ENCODE peak calls at places on chromosomes 5 and 9, in eight cellular contexts. H is T-cell; F is GM13976; G is body of pancreas; W is D341Med; U is activated CD8-positive, alpha-beta memory T cell treated with anti-CD3 and anti-CD28 coated beads for 48 hours; V is stromal cell of bone marrow; R is NCI-H2171. Q is an unnamed sample.

GRCh38 chr9:72509635-72510034 is 11.8 kb upstream of the TMC1 start:
- DNase-seq in F (peak), G (no peak), H (no peak), U (no peak), V (no peak), W (no peak), R (no peak), Q (no peak)

GRCh38 chr9:76605271-76605670 is 146.3 kb downstream of the GCNT1 start:
- DNase-seq in G (no peak), U (no peak), H (no peak), W (no peak), R (no peak), V (no peak), F (peak), Q (no peak)

GRCh38 chr5:87582149-87582548 is 169.4 kb upstream of the CCNH start:
- DNase-seq in G (no peak), W (no peak), R (no peak), V (no peak), U (no peak), H (no peak), F (no peak), Q (no peak)

GRCh38 chr5:40428129-40428528 is 251.6 kb upstream of the PTGER4 start:
- DNase-seq in V (peak), U (no peak), R (no peak), H (no peak), F (no peak), G (no peak), W (no peak), Q (no peak)

GRCh38 chr9:81686614-81687520 is 2.5 kb downstream of the TLE1 start:
- DNase-seq in H (no peak), W (peak), V (peak), U (no peak), G (peak), R (peak), F (peak), Q (peak)

GRCh38 chr5:68378204-68378830 is 162.8 kb downstream of the PIK3R1 start:
- DNase-seq in V (no peak), G (no peak), F (no peak), W (no peak), R (no peak), U (no peak), H (peak), Q (peak)

GRCh38 chr5:157668356-157668755 is 3.0 kb upstream of the C5orf52 start:
- DNase-seq in R (no peak), U (no peak), G (no peak), H (no peak), W (no peak), V (no peak), F (no peak), Q (no peak)

GRCh38 chr9:128972956-128973355 is 25.5 kb downstream of the NUP188 start:
- DNase-seq in H (no peak), W (no peak), U (no peak), R (no peak), G (no peak), V (peak), F (no peak), Q (no peak)

GRCh38 chr9:122370869-122371467 is at the start of gene PTGS1:
- DNase-seq in F (peak), R (peak), G (peak), W (peak), H (no peak), V (no peak), U (no peak), Q (no peak)

GRCh38 chr5:92641031-92641962 is 939.7 kb downstream of the NR2F1-AS1 start:
- DNase-seq in W (peak), G (peak), V (peak), U (no peak), H (no peak), F (no peak), R (no peak), Q (no peak)

Q was measured in NCI-H187 treated with DMSO at 0.1 percent for 48 hours.